ENCODE peak calls at places on chromosomes 6 and 20, in eight cellular contexts. One of them, this sample, is unnamed.

GRCh38 chr6:3026811-3027626 is 27.3 kb downstream of the NQO2 start:
- DNase-seq in Panc1: no peak
- DNase-seq in lung: no peak
- DNase-seq in right cardiac atrium: no peak
- DNase-seq in mucosa of descending colon: no peak
- DNase-seq in spleen: no peak
- DNase-seq in CD4-positive, CD25-positive, alpha-beta regulatory T cell: peak
- DNase-seq in fibroblast of lung: no peak
- DNase-seq in this sample: peak

GRCh38 chr6:141562181-141562800 is 570.4 kb upstream of the GJE1 start:
- DNase-seq in Panc1: no peak
- DNase-seq in lung: peak
- DNase-seq in right cardiac atrium: peak
- DNase-seq in mucosa of descending colon: peak
- DNase-seq in spleen: peak
- DNase-seq in CD4-positive, CD25-positive, alpha-beta regulatory T cell: no peak
- DNase-seq in fibroblast of lung: peak
- DNase-seq in this sample: no peak

GRCh38 chr20:41571006-41571405 is 47.2 kb downstream of the CHD6 start:
- DNase-seq in Panc1: no peak
- DNase-seq in lung: no peak
- DNase-seq in right cardiac atrium: no peak
- DNase-seq in mucosa of descending colon: no peak
- DNase-seq in spleen: no peak
- DNase-seq in CD4-positive, CD25-positive, alpha-beta regulatory T cell: no peak
- DNase-seq in fibroblast of lung: no peak
- DNase-seq in this sample: no peak

GRCh38 chr20:6708010-6708409 is 59.5 kb upstream of the BMP2 start:
- DNase-seq in Panc1: no peak
- DNase-seq in lung: peak
- DNase-seq in right cardiac atrium: peak
- DNase-seq in mucosa of descending colon: peak
- DNase-seq in spleen: no peak
- DNase-seq in CD4-positive, CD25-positive, alpha-beta regulatory T cell: no peak
- DNase-seq in fibroblast of lung: peak
- DNase-seq in this sample: no peak

GRCh38 chr6:78324213-78324612 is 543.1 kb upstream of the IRAK1BP1 start:
- DNase-seq in Panc1: no peak
- DNase-seq in lung: no peak
- DNase-seq in right cardiac atrium: no peak
- DNase-seq in mucosa of descending colon: no peak
- DNase-seq in spleen: no peak
- DNase-seq in CD4-positive, CD25-positive, alpha-beta regulatory T cell: no peak
- DNase-seq in fibroblast of lung: no peak
- DNase-seq in this sample: no peak

GRCh38 chr6:67698534-67698933 is 936.5 kb upstream of the ADGRB3 start:
- DNase-seq in Panc1: no peak
- DNase-seq in lung: peak
- DNase-seq in right cardiac atrium: no peak
- DNase-seq in mucosa of descending colon: no peak
- DNase-seq in spleen: no peak
- DNase-seq in CD4-positive, CD25-positive, alpha-beta regulatory T cell: no peak
- DNase-seq in fibroblast of lung: no peak
- DNase-seq in this sample: no peak

GRCh38 chr6:99146716-99147115 is 199.0 kb upstream of the FBXL4 start:
- DNase-seq in Panc1: no peak
- DNase-seq in lung: no peak
- DNase-seq in right cardiac atrium: no peak
- DNase-seq in mucosa of descending colon: no peak
- DNase-seq in spleen: no peak
- DNase-seq in CD4-positive, CD25-positive, alpha-beta regulatory T cell: no peak
- DNase-seq in fibroblast of lung: no peak
- DNase-seq in this sample: no peak

GRCh38 chr6:161186173-161186769 is 87.6 kb downstream of the AGPAT4 start:
- DNase-seq in Panc1: peak
- DNase-seq in lung: no peak
- DNase-seq in right cardiac atrium: no peak
- DNase-seq in mucosa of descending colon: peak
- DNase-seq in spleen: no peak
- DNase-seq in CD4-positive, CD25-positive, alpha-beta regulatory T cell: no peak
- DNase-seq in fibroblast of lung: peak
- DNase-seq in this sample: no peak

GRCh38 chr6:167409078-167409477 is 84.2 kb downstream of the TTLL2 start:
- DNase-seq in Panc1: no peak
- DNase-seq in lung: no peak
- DNase-seq in right cardiac atrium: no peak
- DNase-seq in mucosa of descending colon: no peak
- DNase-seq in spleen: no peak
- DNase-seq in CD4-positive, CD25-positive, alpha-beta regulatory T cell: no peak
- DNase-seq in fibroblast of lung: no peak
- DNase-seq in this sample: no peak

GRCh38 chr6:20186981-20187380 is 25.3 kb downstream of the MBOAT1 start:
- DNase-seq in Panc1: no peak
- DNase-seq in lung: no peak
- DNase-seq in right cardiac atrium: no peak
- DNase-seq in mucosa of descending colon: no peak
- DNase-seq in spleen: no peak
- DNase-seq in CD4-positive, CD25-positive, alpha-beta regulatory T cell: no peak
- DNase-seq in fibroblast of lung: no peak
- DNase-seq in this sample: no peak

GRCh38 chr6:18978330-18979128 is 591.4 kb downstream of the RNF144B start:
- DNase-seq in Panc1: no peak
- DNase-seq in lung: no peak
- DNase-seq in right cardiac atrium: no peak
- DNase-seq in mucosa of descending colon: no peak
- DNase-seq in spleen: no peak
- DNase-seq in CD4-positive, CD25-positive, alpha-beta regulatory T cell: no peak
- DNase-seq in fibroblast of lung: peak
- DNase-seq in this sample: no peak

GRCh38 chr6:159068904-159069578 is 24.2 kb upstream of the TAGAP start:
- DNase-seq in Panc1: no peak
- DNase-seq in lung: no peak
- DNase-seq in right cardiac atrium: no peak
- DNase-seq in mucosa of descending colon: no peak
- DNase-seq in spleen: no peak
- DNase-seq in CD4-positive, CD25-positive, alpha-beta regulatory T cell: no peak
- DNase-seq in fibroblast of lung: no peak
- DNase-seq in this sample: no peak

GRCh38 chr20:8126979-8127378 is 5.1 kb upstream of the PLCB1 start:
- DNase-seq in Panc1: no peak
- DNase-seq in lung: no peak
- DNase-seq in right cardiac atrium: no peak
- DNase-seq in mucosa of descending colon: no peak
- DNase-seq in spleen: no peak
- DNase-seq in CD4-positive, CD25-positive, alpha-beta regulatory T cell: no peak
- DNase-seq in fibroblast of lung: no peak
- DNase-seq in this sample: no peak

GRCh38 chr6:13466304-13467215 is 20.8 kb downstream of the GFOD1 start:
- DNase-seq in Panc1: no peak
- DNase-seq in lung: no peak
- DNase-seq in right cardiac atrium: no peak
- DNase-seq in mucosa of descending colon: no peak
- DNase-seq in spleen: no peak
- DNase-seq in CD4-positive, CD25-positive, alpha-beta regulatory T cell: no peak
- DNase-seq in fibroblast of lung: peak
- DNase-seq in this sample: no peak
- H3K4me3 ChIP-seq in Panc1: no peak
- H3K4me3 ChIP-seq in lung: no peak
- H3K4me3 ChIP-seq in right cardiac atrium: no peak
- H3K4me3 ChIP-seq in mucosa of descending colon: no peak
- H3K4me3 ChIP-seq in spleen: no peak
- H3K4me3 ChIP-seq in CD4-positive, CD25-positive, alpha-beta regulatory T cell: no peak
- H3K4me3 ChIP-seq in fibroblast of lung: no peak
- H3K4me3 ChIP-seq in this sample: no peak

DNA sequence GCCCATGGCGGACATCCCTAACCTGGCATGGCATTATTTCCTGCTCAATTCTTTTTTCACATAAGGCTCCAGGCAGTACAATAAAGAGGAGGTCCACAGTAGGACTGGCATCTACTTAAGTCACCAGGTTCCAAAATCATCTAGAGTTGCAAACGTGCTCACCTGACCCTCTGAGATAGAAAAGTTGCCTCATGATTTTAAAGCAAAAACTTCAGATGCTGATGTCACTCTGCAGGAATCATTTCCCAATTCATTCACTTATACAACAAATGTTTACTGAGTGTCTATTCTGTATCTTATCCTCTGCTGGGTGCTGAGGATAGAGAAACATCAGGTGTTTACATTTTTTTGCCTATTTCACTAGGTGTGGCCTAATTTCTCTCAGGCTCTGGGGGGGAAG is 2.2 kb downstream of the ADGRF4 start:
- DNase-seq in Panc1: no peak
- DNase-seq in lung: no peak
- DNase-seq in right cardiac atrium: no peak
- DNase-seq in mucosa of descending colon: no peak
- DNase-seq in spleen: no peak
- DNase-seq in CD4-positive, CD25-positive, alpha-beta regulatory T cell: no peak
- DNase-seq in fibroblast of lung: no peak
- DNase-seq in this sample: no peak
- H3K4me3 ChIP-seq in Panc1: no peak
- H3K4me3 ChIP-seq in lung: no peak
- H3K4me3 ChIP-seq in right cardiac atrium: no peak
- H3K4me3 ChIP-seq in mucosa of descending colon: no peak
- H3K4me3 ChIP-seq in spleen: no peak
- H3K4me3 ChIP-seq in CD4-positive, CD25-positive, alpha-beta regulatory T cell: no peak
- H3K4me3 ChIP-seq in fibroblast of lung: no peak
- H3K4me3 ChIP-seq in this sample: no peak

GRCh38 chr20:46401478-46401860 is 4.9 kb downstream of the ELMO2 start:
- DNase-seq in Panc1: no peak
- DNase-seq in lung: no peak
- DNase-seq in right cardiac atrium: no peak
- DNase-seq in mucosa of descending colon: no peak
- DNase-seq in spleen: no peak
- DNase-seq in CD4-positive, CD25-positive, alpha-beta regulatory T cell: no peak
- DNase-seq in fibroblast of lung: no peak
- DNase-seq in this sample: peak

GRCh38 chr20:46400828-46401477 is 5.5 kb downstream of the ELMO2 start:
- DNase-seq in Panc1: no peak
- DNase-seq in lung: no peak
- DNase-seq in right cardiac atrium: no peak
- DNase-seq in mucosa of descending colon: no peak
- DNase-seq in spleen: no peak
- DNase-seq in CD4-positive, CD25-positive, alpha-beta regulatory T cell: peak
- DNase-seq in fibroblast of lung: peak
- DNase-seq in this sample: peak

GRCh38 chr20:46398963-46399362 is 7.5 kb downstream of the ELMO2 start:
- DNase-seq in Panc1: no peak
- DNase-seq in lung: no peak
- DNase-seq in right cardiac atrium: no peak
- DNase-seq in mucosa of descending colon: no peak
- DNase-seq in spleen: no peak
- DNase-seq in CD4-positive, CD25-positive, alpha-beta regulatory T cell: no peak
- DNase-seq in fibroblast of lung: no peak
- DNase-seq in this sample: no peak

GRCh38 chr20:46399401-46399800 is 7.0 kb downstream of the ELMO2 start:
- DNase-seq in Panc1: no peak
- DNase-seq in lung: no peak
- DNase-seq in right cardiac atrium: no peak
- DNase-seq in mucosa of descending colon: no peak
- DNase-seq in spleen: no peak
- DNase-seq in CD4-positive, CD25-positive, alpha-beta regulatory T cell: peak
- DNase-seq in fibroblast of lung: no peak
- DNase-seq in this sample: no peak

DNA sequence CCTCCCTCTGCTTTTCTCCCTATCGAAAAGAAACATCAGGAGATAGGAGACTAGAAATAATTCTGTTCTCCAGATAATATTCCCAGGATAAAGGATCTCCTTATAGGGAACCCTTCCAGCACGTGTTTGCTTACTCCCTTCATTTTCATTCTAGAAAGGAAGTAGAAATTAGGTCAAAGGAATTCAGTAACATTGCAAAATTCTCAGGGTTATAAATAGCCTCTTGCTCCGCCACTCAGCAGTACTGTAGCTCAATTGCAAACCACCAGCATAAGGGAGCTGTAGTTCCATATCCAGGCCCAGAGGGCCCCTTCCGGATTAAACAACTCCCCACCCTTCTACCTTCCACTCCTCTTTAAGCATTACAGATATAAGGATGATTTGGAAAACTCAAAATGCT is 6.2 kb downstream of the ELMO2 start:
- DNase-seq in Panc1: no peak
- DNase-seq in lung: no peak
- DNase-seq in right cardiac atrium: peak
- DNase-seq in mucosa of descending colon: no peak
- DNase-seq in spleen: no peak
- DNase-seq in CD4-positive, CD25-positive, alpha-beta regulatory T cell: no peak
- DNase-seq in fibroblast of lung: peak
- DNase-seq in this sample: no peak
- H3K4me3 ChIP-seq in Panc1: no peak
- H3K4me3 ChIP-seq in lung: no peak
- H3K4me3 ChIP-seq in right cardiac atrium: no peak
- H3K4me3 ChIP-seq in mucosa of descending colon: no peak
- H3K4me3 ChIP-seq in spleen: no peak
- H3K4me3 ChIP-seq in CD4-positive, CD25-positive, alpha-beta regulatory T cell: peak
- H3K4me3 ChIP-seq in fibroblast of lung: no peak
- H3K4me3 ChIP-seq in this sample: no peak

GRCh38 chr6:70221025-70221714 is 81.7 kb downstream of the COL9A1 start:
- DNase-seq in Panc1: peak
- DNase-seq in lung: no peak
- DNase-seq in right cardiac atrium: peak
- DNase-seq in mucosa of descending colon: no peak
- DNase-seq in spleen: no peak
- DNase-seq in CD4-positive, CD25-positive, alpha-beta regulatory T cell: peak
- DNase-seq in fibroblast of lung: peak
- DNase-seq in this sample: no peak
- H3K4me3 ChIP-seq in Panc1: no peak
- H3K4me3 ChIP-seq in lung: no peak
- H3K4me3 ChIP-seq in right cardiac atrium: no peak
- H3K4me3 ChIP-seq in mucosa of descending colon: no peak
- H3K4me3 ChIP-seq in spleen: no peak
- H3K4me3 ChIP-seq in CD4-positive, CD25-positive, alpha-beta regulatory T cell: no peak
- H3K4me3 ChIP-seq in fibroblast of lung: no peak
- H3K4me3 ChIP-seq in this sample: no peak

DNA sequence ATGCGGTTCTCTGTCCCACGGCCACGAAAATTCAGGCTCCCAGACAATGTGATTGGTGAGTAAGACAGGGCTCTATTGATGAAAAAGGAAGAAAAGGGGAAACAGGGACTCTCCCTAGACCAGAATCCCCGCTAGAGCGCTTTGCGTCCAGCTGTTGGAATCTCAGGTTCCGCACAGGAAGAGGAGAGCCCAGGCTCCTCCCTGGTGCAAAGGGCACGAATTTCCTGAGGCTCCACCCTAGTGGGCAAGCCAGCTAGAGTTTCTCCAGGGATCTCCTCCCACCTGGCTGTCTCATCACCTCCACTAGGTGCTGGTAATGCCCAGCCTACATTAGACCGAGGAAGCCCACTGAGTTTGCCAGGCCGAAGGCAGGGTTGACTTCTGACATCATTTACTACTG is 135.9 kb upstream of the SOX4 start:
- DNase-seq in Panc1: no peak
- DNase-seq in lung: no peak
- DNase-seq in right cardiac atrium: no peak
- DNase-seq in mucosa of descending colon: no peak
- DNase-seq in spleen: no peak
- DNase-seq in CD4-positive, CD25-positive, alpha-beta regulatory T cell: no peak
- DNase-seq in fibroblast of lung: no peak
- DNase-seq in this sample: no peak
- H3K4me3 ChIP-seq in Panc1: no peak
- H3K4me3 ChIP-seq in lung: no peak
- H3K4me3 ChIP-seq in right cardiac atrium: no peak
- H3K4me3 ChIP-seq in mucosa of descending colon: no peak
- H3K4me3 ChIP-seq in spleen: no peak
- H3K4me3 ChIP-seq in CD4-positive, CD25-positive, alpha-beta regulatory T cell: no peak
- H3K4me3 ChIP-seq in fibroblast of lung: no peak
- H3K4me3 ChIP-seq in this sample: no peak